ENCODE peak calls at places on chromosomes 6 and 20, in six cellular contexts. L is IMR-90, Z is foreskin keratinocyte, M is trophoblast cell, D is A549, U is HL-60. Q is an unnamed sample.
A peak's percentile ranks its signal among the peaks of the same experiment; 100 is the strongest.

GRCh38 chr20:48538856-48539255 is 288.9 kb downstream of the PREX1 start:
- DNase-seq in L (no peak), Z (no peak), M (peak; percentile 66), D (no peak), U (no peak), Q (no peak)

GRCh38 chr6:116385911-116386310 is 15.2 kb downstream of the DSE start:
- DNase-seq in L (peak; percentile 33), Z (no peak), M (no peak), D (no peak), U (no peak), Q (no peak)

GRCh38 chr20:32964575-32964974 is 39.7 kb downstream of the SUN5 start:
- DNase-seq in L (no peak), Z (no peak), M (no peak), D (no peak), U (no peak), Q (no peak)

GRCh38 chr6:136525586-136526195 is 24.5 kb downstream of the MAP7 start:
- DNase-seq in L (no peak), Z (peak; percentile 79), M (peak; percentile 56), D (no peak), U (no peak), Q (no peak)

GRCh38 chr6:79399499-79399898 is 137.7 kb downstream of the LCA5 start:
- DNase-seq in L (no peak), Z (no peak), M (no peak), D (no peak), U (no peak), Q (no peak)

GRCh38 chr6:75602897-75603395 is 1.3 kb downstream of the SENP6 start:
- DNase-seq in L (no peak), Z (peak; percentile 13), M (no peak), D (no peak), U (no peak), Q (no peak)

GRCh38 chr20:37356961-37357371 is 11.0 kb downstream of the SRC start:
- DNase-seq in L (no peak), Z (no peak), M (no peak), D (no peak), U (no peak), Q (no peak)

GRCh38 chr20:41256516-41256915 is 61.0 kb downstream of the ZHX3 start:
- DNase-seq in L (no peak), Z (no peak), M (no peak), D (no peak), U (no peak), Q (no peak)

GRCh38 chr6:116572162-116572561 is 858 bp downstream of the RWDD1 start:
- DNase-seq in L (peak; percentile 55), Z (no peak), M (peak; percentile 27), D (peak; percentile 18), U (no peak), Q (no peak)

GRCh38 chr20:47392015-47392720 is 35.7 kb upstream of the ZMYND8 start:
- DNase-seq in L (peak; percentile 97), Z (peak; percentile 99), M (peak; percentile 97), D (peak; percentile 83), U (peak; percentile 55), Q (no peak)

GRCh38 chr20:62242196-62242595 is 3.9 kb downstream of the OSBPL2 start:
- DNase-seq in L (no peak), Z (no peak), M (no peak), D (no peak), U (no peak), Q (no peak)

GRCh38 chr6:84027340-84028183 is 6.0 kb upstream of the MRAP2 start:
- DNase-seq in L (peak; percentile 21), Z (peak; percentile 87), M (peak; percentile 80), D (peak; percentile 5), U (no peak), Q (no peak)

GRCh38 chr20:53943522-53944291 is 126.7 kb downstream of the BCAS1 start:
- DNase-seq in L (peak; percentile 39), Z (no peak), M (peak; percentile 30), D (peak; percentile 55), U (peak; percentile 31), Q (no peak)

GRCh38 chr6:119957195-119957594 is 607.6 kb upstream of the MAN1A1 start:
- DNase-seq in L (no peak), Z (no peak), M (peak; percentile 41), D (no peak), U (no peak), Q (no peak)

GRCh38 chr6:117976030-117976651 is 69.1 kb downstream of the SLC35F1 start:
- DNase-seq in L (peak; percentile 44), Z (peak; percentile 47), M (peak; percentile 78), D (peak; percentile 2), U (peak; percentile 31), Q (peak; percentile 35)

GRCh38 chr20:18057106-18057993 is at the start of gene OVOL2:
- DNase-seq in L (no peak), Z (peak; percentile 79), M (peak; percentile 96), D (no peak), U (no peak), Q (peak; percentile 55)

DNA sequence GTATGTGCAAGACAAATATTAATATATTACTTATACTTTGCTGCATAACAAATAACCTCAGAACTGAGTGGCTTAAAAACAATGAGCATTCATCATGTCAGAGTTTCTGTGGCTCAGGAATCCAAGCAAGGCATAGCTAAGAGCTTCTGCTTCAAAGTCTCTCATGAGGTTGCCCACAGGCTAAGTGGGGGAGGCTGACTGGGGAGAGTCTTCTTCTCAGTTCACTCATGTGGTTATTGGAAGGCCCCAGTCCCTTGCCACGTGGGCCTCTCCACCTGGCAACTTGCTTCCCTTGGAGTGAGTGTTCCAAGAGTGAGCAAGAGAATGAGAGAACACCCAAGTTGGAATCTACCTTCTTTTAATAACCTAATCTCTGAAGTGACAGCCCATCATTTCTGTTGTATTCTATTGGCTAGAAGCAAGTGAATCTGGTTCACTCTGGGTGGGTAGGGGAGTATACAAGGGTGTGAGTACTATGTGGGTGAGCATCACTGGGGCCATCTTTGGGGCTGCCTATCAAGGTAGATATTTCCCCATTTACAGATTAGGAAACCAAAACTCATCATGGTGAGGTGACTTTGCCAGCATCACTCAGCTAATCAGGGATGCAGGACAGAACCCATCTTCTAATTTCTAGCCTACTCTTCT is 36.0 kb downstream of the DNAH8 start:
- DNase-seq in L (no peak), Z (peak; percentile 84), M (no peak), D (no peak), U (no peak), Q (no peak)
- H3K27ac ChIP-seq in L (no peak overlapping the region), Z (peak overlapping the region; percentile 44), M (no peak overlapping the region), D (no peak overlapping the region), U (no peak overlapping the region), Q (no peak overlapping the region)

DNA sequence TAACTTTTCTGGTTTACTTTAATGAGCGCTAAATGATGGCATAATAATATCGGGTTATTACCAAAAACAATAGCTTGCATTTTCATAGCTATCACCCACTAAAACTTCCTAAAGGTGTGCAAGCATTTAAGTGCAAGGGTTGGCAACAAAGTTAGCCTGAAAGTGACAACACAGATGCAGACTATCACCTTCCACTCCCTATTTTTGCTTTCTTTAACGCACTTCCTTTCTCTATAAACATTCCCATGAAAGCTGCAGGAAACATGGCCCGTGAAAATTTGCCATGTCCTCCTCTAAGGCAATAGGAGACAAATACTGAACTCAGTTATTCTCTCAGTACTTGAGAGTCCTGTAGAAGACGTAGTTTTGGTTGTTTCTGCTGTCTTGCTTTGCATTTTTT is 2.7 kb downstream of the MYCT1 start:
- DNase-seq in L (peak; percentile 30), Z (no peak), M (no peak), D (no peak), U (no peak), Q (no peak)
- H3K27ac ChIP-seq in L (peak overlapping the region; percentile 100), Z (no peak overlapping the region), M (no peak overlapping the region), D (no peak overlapping the region), U (no peak overlapping the region), Q (no peak overlapping the region)

GRCh38 chr6:155549028-155549798 is 93.6 kb upstream of the NOX3 start:
- DNase-seq in L (no peak), Z (no peak), M (no peak), D (no peak), U (no peak), Q (no peak)
- H3K27ac ChIP-seq in L (no peak overlapping the region), Z (no peak overlapping the region), M (no peak overlapping the region), D (no peak overlapping the region), U (no peak overlapping the region), Q (no peak overlapping the region)

DNA sequence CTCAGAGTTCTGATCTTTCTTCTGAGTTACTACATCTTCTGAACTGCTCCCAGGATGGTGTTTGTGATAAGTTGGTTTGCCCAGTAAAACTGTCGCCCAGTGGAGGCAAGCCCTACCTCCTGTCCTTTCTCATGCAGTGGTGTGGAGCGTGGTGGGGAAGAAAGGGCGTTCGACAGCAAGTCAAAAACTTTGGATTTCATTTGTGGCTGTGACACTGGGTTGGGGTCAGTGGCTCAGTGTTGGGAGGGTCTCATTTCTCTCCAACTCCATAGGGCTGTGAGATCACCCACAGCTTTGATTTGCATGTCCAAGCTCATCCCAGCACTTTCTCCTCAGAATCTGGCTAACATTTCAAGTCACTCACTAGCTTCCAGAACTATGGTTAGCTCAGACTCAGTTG is 17.5 kb upstream of the SLC22A2 start:
- DNase-seq in L (no peak), Z (no peak), M (no peak), D (no peak), U (no peak), Q (no peak)
- H3K27ac ChIP-seq in L (no peak overlapping the region), Z (no peak overlapping the region), M (no peak overlapping the region), D (no peak overlapping the region), U (no peak overlapping the region), Q (no peak overlapping the region)

DNA sequence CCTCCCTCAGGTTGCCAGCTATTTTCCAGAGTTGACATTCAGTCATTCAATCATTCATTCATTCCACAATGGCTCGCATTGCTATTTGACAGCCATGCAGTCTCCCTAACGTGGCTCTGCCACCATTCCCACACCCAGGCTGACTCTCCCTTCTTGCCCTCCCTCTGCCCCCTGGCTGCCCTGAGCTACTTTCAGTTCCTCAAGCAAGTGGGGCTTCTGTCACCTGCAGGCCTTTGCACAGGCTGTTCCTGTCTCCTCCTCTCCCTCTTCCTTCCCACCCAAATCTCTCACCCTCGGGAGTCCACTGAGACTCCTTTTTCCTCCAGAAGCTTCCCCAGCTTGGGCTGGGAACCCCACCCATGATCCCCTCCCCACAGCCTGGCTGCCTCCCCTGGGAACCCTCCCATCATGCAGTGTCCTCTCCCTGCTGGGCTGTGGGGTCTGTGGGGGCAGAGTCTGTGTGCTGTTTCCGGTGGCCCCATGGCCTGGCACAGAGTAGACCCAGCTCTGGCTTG is 2.6 kb downstream of the PACSIN1 start:
- DNase-seq in L (no peak), Z (no peak), M (no peak), D (no peak), U (no peak), Q (no peak)
- H3K27ac ChIP-seq in L (no peak overlapping the region), Z (no peak overlapping the region), M (no peak overlapping the region), D (no peak overlapping the region), U (no peak overlapping the region), Q (no peak overlapping the region)

Q was measured in iPS DF 6.9.